ENCODE peak calls at places on chromosomes 3 and 15, in eight cellular contexts. Q is iris pigment epithelial cell; E is LoVo; O is NCI-H1417; P is HEK293T; J is NCI-H748 treated with DMSO at 0.1 percent for 48 hours; W is aorta; C is stimulated activated CD8-positive, alpha-beta memory T cell treated with anti-CD3 and anti-CD28 coated beads, Interleukin-2, amount 100 ng/mL, for 1 hour. Z is an unnamed sample.

GRCh38 chr3:73586190-73586589 is 38.6 kb downstream of the PDZRN3 start:
- DNase-seq in Q (no peak), E (no peak), O (peak; percentile 10), P (no peak), J (no peak), W (no peak), C (no peak), Z (no peak)

GRCh38 chr3:14371573-14372474 is 30.6 kb upstream of the SLC6A6 start:
- DNase-seq in Q (peak; percentile 57), E (peak; percentile 97), O (peak; percentile 71), P (peak; percentile 50), J (peak; percentile 11), W (peak; percentile 82), C (no peak), Z (peak; percentile 64)

GRCh38 chr3:42159706-42160472 is 68.7 kb downstream of the TRAK1 start:
- DNase-seq in Q (peak; percentile 10), E (peak; percentile 85), O (peak; percentile 20), P (no peak), J (peak; percentile 66), W (no peak), C (no peak), Z (peak; percentile 31)

GRCh38 chr15:67786646-67787045 is 38.7 kb upstream of the SKOR1 start:
- DNase-seq in Q (no peak), E (no peak), O (no peak), P (no peak), J (no peak), W (no peak), C (no peak), Z (no peak)

GRCh38 chr3:128578346-128578745 is 72.3 kb downstream of the RPN1 start:
- DNase-seq in Q (no peak), E (no peak), O (no peak), P (no peak), J (no peak), W (no peak), C (no peak), Z (no peak)

GRCh38 chr3:43879166-43879565 is 188.4 kb downstream of the ABHD5 start:
- DNase-seq in Q (peak; percentile 22), E (no peak), O (peak; percentile 73), P (peak; percentile 42), J (peak; percentile 9), W (peak; percentile 16), C (no peak), Z (no peak)

GRCh38 chr15:42033214-42033873 is 12.5 kb upstream of the PLA2G4E start:
- DNase-seq in Q (no peak), E (peak; percentile 38), O (no peak), P (no peak), J (no peak), W (no peak), C (no peak), Z (no peak)

GRCh38 chr3:100852882-100853281 is 140.3 kb downstream of the ABI3BP start:
- DNase-seq in Q (no peak), E (no peak), O (no peak), P (no peak), J (no peak), W (no peak), C (no peak), Z (no peak)

GRCh38 chr3:195033531-195034091 is 237.3 kb downstream of the XXYLT1 start:
- DNase-seq in Q (no peak), E (peak; percentile 53), O (no peak), P (no peak), J (peak; percentile 54), W (no peak), C (no peak), Z (no peak)

GRCh38 chr15:89363770-89364169 is 29.1 kb upstream of the POLG start:
- DNase-seq in Q (no peak), E (no peak), O (no peak), P (no peak), J (no peak), W (no peak), C (no peak), Z (no peak)

GRCh38 chr3:57596495-57597239 is 477 bp downstream of the ARF4 start:
- DNase-seq in Q (peak; percentile 97), E (peak; percentile 75), O (peak; percentile 3), P (peak; percentile 50), J (peak; percentile 3), W (peak; percentile 92), C (peak; percentile 37), Z (peak; percentile 32)

GRCh38 chr3:133130168-133130567 is 92.0 kb downstream of the TMEM108 start:
- DNase-seq in Q (peak; percentile 24), E (no peak), O (peak; percentile 25), P (no peak), J (peak; percentile 49), W (no peak), C (no peak), Z (no peak)

GRCh38 chr15:76840830-76841460 is 64.2 kb downstream of the SCAPER start:
- DNase-seq in Q (peak; percentile 45), E (peak; percentile 35), O (peak; percentile 7), P (peak; percentile 43), J (peak; percentile 6), W (no peak), C (no peak), Z (peak; percentile 34)

GRCh38 chr3:129732200-129732876 is 125.9 kb upstream of the PLXND1 start:
- DNase-seq in Q (peak; percentile 17), E (no peak), O (no peak), P (no peak), J (no peak), W (no peak), C (no peak), Z (no peak)

GRCh38 chr15:65655026-65655425 is 33.3 kb downstream of the SLC24A1 start:
- DNase-seq in Q (peak; percentile 46), E (peak; percentile 40), O (no peak), P (no peak), J (no peak), W (no peak), C (no peak), Z (no peak)

GRCh38 chr3:47193871-47194859 is 30.3 kb upstream of the SETD2 start:
- DNase-seq in Q (peak; percentile 86), E (no peak), O (no peak), P (no peak), J (no peak), W (no peak), C (no peak), Z (no peak)

GRCh38 chr3:52451237-52452083 is 2.4 kb downstream of the TNNC1 start:
- DNase-seq in Q (no peak), E (no peak), O (no peak), P (no peak), J (no peak), W (no peak), C (no peak), Z (no peak)

GRCh38 chr3:183155499-183155898 is 7.0 kb downstream of the LAMP3 start:
- DNase-seq in Q (no peak), E (no peak), O (no peak), P (no peak), J (no peak), W (no peak), C (no peak), Z (no peak)

GRCh38 chr15:27660676-27661075 is 438.4 kb downstream of the OCA2 start:
- DNase-seq in Q (no peak), E (no peak), O (no peak), P (no peak), J (no peak), W (no peak), C (no peak), Z (no peak)

GRCh38 chr3:61663728-61664492 is 102.5 kb downstream of the PTPRG start:
- DNase-seq in Q (peak; percentile 87), E (peak; percentile 82), O (no peak), P (peak; percentile 66), J (no peak), W (no peak), C (no peak), Z (no peak)

GRCh38 chr3:179958759-179959158 is 78.0 kb downstream of the PEX5L start:
- DNase-seq in Q (no peak), E (no peak), O (no peak), P (no peak), J (no peak), W (no peak), C (no peak), Z (no peak)

GRCh38 chr15:70234256-70234965 is 136.7 kb upstream of the TLE3 start:
- DNase-seq in Q (peak; percentile 79), E (no peak), O (no peak), P (no peak), J (no peak), W (no peak), C (no peak), Z (no peak)

GRCh38 chr3:78101363-78101762 is 1061.5 kb downstream of the ROBO2 start:
- DNase-seq in Q (peak; percentile 74), E (no peak), O (no peak), P (no peak), J (no peak), W (no peak), C (no peak), Z (no peak)

GRCh38 chr3:38574411-38575278 is 74.8 kb downstream of the SCN5A start:
- DNase-seq in Q (no peak), E (no peak), O (no peak), P (no peak), J (no peak), W (peak; percentile 38), C (no peak), Z (no peak)

GRCh38 chr3:21310176-21310575 is 440.8 kb downstream of the ZNF385D start:
- DNase-seq in Q (no peak), E (no peak), O (no peak), P (no peak), J (no peak), W (no peak), C (no peak), Z (no peak)

GRCh38 chr15:80942746-80943565 is 46.7 kb downstream of the MESD start:
- DNase-seq in Q (no peak), E (no peak), O (no peak), P (no peak), J (no peak), W (no peak), C (no peak), Z (no peak)

GRCh38 chr3:141255864-141256263 is 24.2 kb downstream of the PXYLP1 start:
- DNase-seq in Q (peak; percentile 43), E (no peak), O (peak; percentile 5), P (peak; percentile 51), J (no peak), W (no peak), C (no peak), Z (no peak)

GRCh38 chr3:123773681-123774431 is 110.3 kb downstream of the MYLK start:
- DNase-seq in Q (no peak), E (no peak), O (no peak), P (no peak), J (no peak), W (peak; percentile 83), C (no peak), Z (no peak)